ENCODE peak calls at places on chromosomes 12 and 14, in nine cellular contexts. Y, B, P, Q, U, J, E, V and Z are unnamed samples.

GRCh38 chr12:46367351-46368029 is 5.1 kb downstream of the SLC38A2 start:
- DNase-seq in Y (no peak), B (no peak), P (no peak), Q (no peak), U (peak), J (no peak), E (peak), V (no peak), Z (no peak)

GRCh38 chr12:45879363-45879895 is 110.9 kb downstream of the SCAF11 start:
- DNase-seq in Y (no peak), B (no peak), P (no peak), Q (no peak), U (no peak), J (no peak), E (no peak), V (no peak), Z (no peak)

GRCh38 chr12:21637985-21638891 is 19.4 kb downstream of the LDHB start:
- DNase-seq in Y (no peak), B (peak), P (no peak), Q (no peak), U (peak), J (no peak), E (no peak), V (no peak), Z (no peak)

GRCh38 chr12:53514626-53515290 is 7.5 kb upstream of the NPFF start:
- DNase-seq in Y (no peak), B (no peak), P (no peak), Q (no peak), U (no peak), J (no peak), E (no peak), V (no peak), Z (no peak)

GRCh38 chr12:80187660-80188090 is 88.3 kb downstream of the OTOGL start:
- DNase-seq in Y (no peak), B (peak), P (no peak), Q (no peak), U (peak), J (no peak), E (peak), V (no peak), Z (peak)

GRCh38 chr14:91890291-91890749 is 23.0 kb upstream of the TC2N start:
- DNase-seq in Y (no peak), B (peak), P (no peak), Q (no peak), U (no peak), J (peak), E (no peak), V (no peak), Z (no peak)

GRCh38 chr12:126337556-126337955 is 1272.3 kb downstream of the AACS start:
- DNase-seq in Y (no peak), B (peak), P (no peak), Q (no peak), U (peak), J (no peak), E (no peak), V (peak), Z (no peak)

GRCh38 chr12:13942826-13943225 is 38.6 kb downstream of the GRIN2B start:
- DNase-seq in Y (no peak), B (no peak), P (no peak), Q (no peak), U (no peak), J (no peak), E (no peak), V (no peak), Z (no peak)

GRCh38 chr12:22518067-22518719 is 26.1 kb downstream of the C2CD5 start:
- DNase-seq in Y (no peak), B (peak), P (no peak), Q (no peak), U (peak), J (no peak), E (peak), V (no peak), Z (no peak)

GRCh38 chr14:50333010-50333409 is 20.9 kb downstream of the DMAC2L start:
- DNase-seq in Y (no peak), B (peak), P (no peak), Q (no peak), U (peak), J (peak), E (peak), V (no peak), Z (peak)

GRCh38 chr12:39451977-39452376 is 9.1 kb upstream of the KIF21A start:
- DNase-seq in Y (no peak), B (no peak), P (no peak), Q (no peak), U (no peak), J (no peak), E (peak), V (no peak), Z (no peak)

GRCh38 chr12:19048943-19049342 is 80.6 kb upstream of the PLEKHA5 start:
- DNase-seq in Y (no peak), B (peak), P (no peak), Q (no peak), U (no peak), J (no peak), E (peak), V (no peak), Z (no peak)

GRCh38 chr12:108856428-108857157 is 790 bp downstream of the SSH1 start:
- DNase-seq in Y (peak), B (peak), P (peak), Q (peak), U (peak), J (peak), E (peak), V (no peak), Z (peak)

GRCh38 chr12:43965899-43966298 is 130.0 kb downstream of the TMEM117 start:
- DNase-seq in Y (no peak), B (no peak), P (no peak), Q (no peak), U (no peak), J (no peak), E (no peak), V (no peak), Z (no peak)

GRCh38 chr14:100526632-100527031 is 60.6 kb downstream of the BEGAIN start:
- DNase-seq in Y (peak), B (no peak), P (no peak), Q (peak), U (no peak), J (peak), E (no peak), V (no peak), Z (no peak)

GRCh38 chr14:96207686-96208085 is 3.0 kb downstream of the BDKRB2 start:
- DNase-seq in Y (no peak), B (no peak), P (no peak), Q (no peak), U (no peak), J (no peak), E (peak), V (no peak), Z (no peak)

GRCh38 chr14:96205059-96205993 is 687 bp downstream of the BDKRB2 start:
- DNase-seq in Y (no peak), B (no peak), P (no peak), Q (no peak), U (no peak), J (no peak), E (peak), V (no peak), Z (no peak)

GRCh38 chr14:96204151-96205058 is at the start of gene BDKRB2:
- DNase-seq in Y (peak), B (peak), P (peak), Q (peak), U (peak), J (peak), E (peak), V (peak), Z (peak)

GRCh38 chr14:96205994-96206392 is 1.4 kb downstream of the BDKRB2 start:
- DNase-seq in Y (no peak), B (no peak), P (no peak), Q (no peak), U (no peak), J (no peak), E (no peak), V (no peak), Z (no peak)

DNA sequence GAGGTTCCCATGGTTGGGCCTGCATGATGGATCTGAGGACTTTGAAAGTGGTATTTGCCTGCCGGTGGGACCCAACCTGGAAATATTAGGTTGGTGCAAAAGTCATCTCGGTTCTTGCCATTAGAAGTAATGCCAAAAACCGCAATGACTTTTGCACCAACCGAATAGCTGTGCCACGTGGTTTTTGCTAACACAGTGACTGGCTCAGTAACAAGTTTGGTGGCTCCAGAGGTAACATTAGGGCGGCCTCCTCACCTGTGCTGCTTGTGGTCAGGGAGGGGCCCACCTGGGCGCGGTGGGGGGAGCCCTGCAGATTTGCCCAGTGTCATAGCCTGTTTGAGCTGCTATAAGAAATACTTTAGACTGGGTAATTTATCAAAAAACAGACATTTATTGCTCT is 1.8 kb downstream of the BDKRB2 start:
- DNase-seq in Y (no peak), B (no peak), P (no peak), Q (no peak), U (no peak), J (no peak), E (no peak), V (no peak), Z (no peak)
- H3K4me3 ChIP-seq in Y (no peak), B (no peak), P (no peak), Q (no peak), U (no peak), J (no peak), E (no peak), V (peak), Z (peak)

DNA sequence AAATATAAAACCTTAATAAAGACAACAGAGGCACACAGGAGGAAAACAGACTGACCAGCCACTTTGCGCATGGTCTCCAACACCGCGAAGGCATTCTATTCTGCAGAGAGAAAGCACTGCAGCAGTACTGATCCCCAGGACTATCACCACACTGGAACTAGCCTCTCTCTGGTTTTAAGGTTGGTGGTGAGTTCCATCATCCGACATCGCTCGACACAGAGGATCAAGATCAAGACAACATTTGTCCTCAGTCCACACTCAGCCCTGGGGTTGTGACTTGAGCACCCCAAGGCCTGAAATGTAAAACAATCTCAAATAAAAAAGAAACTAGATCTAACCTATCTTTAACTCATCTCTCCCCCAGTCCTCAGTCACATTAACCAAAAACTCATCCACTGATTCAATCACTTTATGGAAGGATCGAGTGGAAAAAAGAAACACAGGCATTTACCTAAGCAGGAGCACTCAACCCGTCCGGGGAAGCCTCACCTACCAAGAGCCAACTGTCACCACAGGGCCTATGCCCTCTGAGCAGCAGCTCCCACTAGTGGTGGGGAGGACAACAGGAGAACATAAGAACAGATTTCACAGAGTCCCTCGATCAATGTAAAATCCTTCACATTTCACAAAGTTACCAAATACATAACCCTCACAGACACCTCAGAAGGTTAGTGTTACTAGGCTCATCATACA is 17.7 kb downstream of the STXBP6 start:
- DNase-seq in Y (no peak), B (no peak), P (no peak), Q (no peak), U (no peak), J (no peak), E (no peak), V (no peak), Z (no peak)
- TF ChIP-seq CTCF in Y (no peak), B (no peak), P (no peak), Q (no peak), U (peak), J (no peak), E (no peak), V (no peak), Z (peak)

DNA sequence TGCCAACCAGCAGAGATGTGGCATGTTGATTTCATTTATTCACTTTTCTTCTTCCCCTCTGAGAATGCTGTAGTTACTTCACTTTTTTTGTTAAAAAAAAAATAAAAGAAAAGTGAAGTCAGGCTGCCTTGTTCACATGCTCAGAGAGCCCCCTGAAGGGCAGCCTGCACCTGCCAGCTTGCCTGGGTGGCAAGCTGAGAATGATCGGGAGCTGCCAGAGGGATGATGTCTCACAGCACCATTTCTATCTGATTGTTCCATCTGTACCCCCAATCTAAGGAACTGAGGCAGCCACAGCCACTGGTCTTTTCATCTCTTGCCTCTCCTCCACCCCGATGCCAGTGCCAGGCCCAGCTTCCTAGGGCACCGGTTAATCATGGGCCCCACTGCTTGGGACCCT is 118.2 kb downstream of the TSPAN9 start:
- DNase-seq in Y (no peak), B (no peak), P (no peak), Q (no peak), U (no peak), J (no peak), E (no peak), V (no peak), Z (no peak)
- H3K4me3 ChIP-seq in Y (no peak), B (no peak), P (no peak), Q (no peak), U (no peak), J (no peak), E (no peak), V (no peak), Z (no peak)

DNA sequence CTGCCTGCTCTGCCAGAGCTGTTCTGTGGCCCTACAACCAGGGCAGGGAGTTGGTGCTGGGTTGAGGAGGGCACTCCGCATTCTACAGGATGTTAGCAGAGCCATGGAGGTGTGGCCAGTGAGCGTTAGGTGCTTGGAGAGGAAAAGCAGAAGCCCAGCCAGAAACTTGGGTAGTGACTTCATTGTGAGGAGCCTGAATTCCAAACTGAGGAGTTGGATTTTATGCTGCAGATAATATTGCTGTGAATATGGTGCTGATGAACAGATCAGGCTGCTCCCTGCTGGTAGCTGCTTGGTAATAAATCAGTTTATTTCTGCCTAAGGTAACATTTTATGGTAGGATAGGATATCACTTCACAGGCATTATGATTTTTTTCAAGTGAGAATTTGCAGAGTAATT is 7.1 kb upstream of the CCDC175 start:
- DNase-seq in Y (no peak), B (peak), P (no peak), Q (no peak), U (peak), J (no peak), E (peak), V (no peak), Z (peak)
- TF ChIP-seq CTCF in Y (no peak), B (peak), P (no peak), Q (no peak), U (peak), J (no peak), E (no peak), V (peak), Z (no peak)

GRCh38 chr12:67798763-67799162 is 150.2 kb downstream of the DYRK2 start:
- DNase-seq in Y (no peak), B (no peak), P (no peak), Q (no peak), U (peak), J (no peak), E (no peak), V (no peak), Z (no peak)

GRCh38 chr12:67795235-67795634 is 146.7 kb downstream of the DYRK2 start:
- DNase-seq in Y (no peak), B (no peak), P (no peak), Q (no peak), U (peak), J (no peak), E (no peak), V (no peak), Z (no peak)

GRCh38 chr12:67797316-67797741 is 148.8 kb downstream of the DYRK2 start:
- DNase-seq in Y (no peak), B (peak), P (peak), Q (no peak), U (peak), J (no peak), E (no peak), V (no peak), Z (no peak)

GRCh38 chr12:67794151-67794550 is 145.6 kb downstream of the DYRK2 start:
- DNase-seq in Y (no peak), B (peak), P (no peak), Q (no peak), U (peak), J (no peak), E (no peak), V (no peak), Z (peak)

DNA sequence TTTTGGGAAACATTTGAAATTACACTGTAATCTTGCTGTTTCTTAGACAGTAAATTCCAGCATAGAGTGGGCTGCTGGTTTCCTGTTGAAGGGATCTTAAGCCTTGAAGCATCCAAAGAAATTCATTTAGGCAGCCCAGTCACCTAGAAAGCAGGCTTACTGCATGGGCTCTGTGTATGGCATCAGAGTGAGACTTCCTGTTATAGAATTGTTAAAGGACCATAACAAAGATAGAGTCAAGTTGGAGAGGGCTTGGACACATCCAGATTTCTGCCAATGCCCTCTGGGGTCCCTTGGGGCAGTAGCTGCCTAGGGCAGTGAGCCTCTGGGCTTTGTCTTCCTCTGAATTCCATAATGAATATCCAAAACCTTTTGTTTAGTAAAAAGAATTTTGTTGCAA is 149.2 kb downstream of the DYRK2 start:
- DNase-seq in Y (no peak), B (no peak), P (no peak), Q (no peak), U (no peak), J (no peak), E (no peak), V (no peak), Z (no peak)
- H3K4me3 ChIP-seq in Y (no peak), B (no peak), P (peak), Q (no peak), U (no peak), J (no peak), E (no peak), V (no peak), Z (no peak)

DNA sequence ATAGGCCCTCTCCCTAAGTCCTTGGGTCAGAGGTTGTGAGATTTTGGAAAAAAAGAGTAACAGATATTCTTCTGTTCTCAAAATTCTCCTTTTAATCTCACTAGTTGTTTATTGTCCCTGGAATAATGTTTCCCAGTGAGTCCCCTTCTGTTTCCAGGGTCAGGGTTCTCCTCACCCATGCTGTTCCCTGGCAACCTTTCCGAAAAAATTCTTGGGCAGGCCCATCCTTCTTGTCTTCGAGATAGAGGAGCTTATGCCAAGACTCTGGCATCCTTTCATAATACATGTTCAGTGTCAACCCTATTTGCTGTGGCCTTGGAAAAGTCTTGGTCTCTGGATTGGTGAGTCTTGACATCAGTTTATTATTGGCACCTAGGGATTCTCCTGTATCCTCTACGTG is 212.4 kb upstream of the FAR2 start:
- DNase-seq in Y (no peak), B (no peak), P (no peak), Q (no peak), U (no peak), J (no peak), E (no peak), V (no peak), Z (no peak)
- TF ChIP-seq CTCF in Y (no peak), B (no peak), P (no peak), Q (no peak), U (no peak), J (no peak), E (no peak), V (no peak), Z (no peak)

GRCh38 chr14:60651936-60652673 is 2.8 kb upstream of the SIX1 start:
- DNase-seq in Y (no peak), B (no peak), P (peak), Q (no peak), U (no peak), J (no peak), E (no peak), V (no peak), Z (peak)

GRCh38 chr14:60650382-60650961 is 1.2 kb upstream of the SIX1 start:
- DNase-seq in Y (no peak), B (no peak), P (peak), Q (no peak), U (no peak), J (no peak), E (peak), V (no peak), Z (no peak)

GRCh38 chr14:60652674-60653387 is 3.6 kb upstream of the SIX1 start:
- DNase-seq in Y (no peak), B (no peak), P (no peak), Q (no peak), U (no peak), J (no peak), E (no peak), V (no peak), Z (no peak)

GRCh38 chr14:60649815-60650381 is 621 bp upstream of the SIX1 start:
- DNase-seq in Y (no peak), B (no peak), P (peak), Q (no peak), U (no peak), J (no peak), E (peak), V (no peak), Z (peak)

DNA sequence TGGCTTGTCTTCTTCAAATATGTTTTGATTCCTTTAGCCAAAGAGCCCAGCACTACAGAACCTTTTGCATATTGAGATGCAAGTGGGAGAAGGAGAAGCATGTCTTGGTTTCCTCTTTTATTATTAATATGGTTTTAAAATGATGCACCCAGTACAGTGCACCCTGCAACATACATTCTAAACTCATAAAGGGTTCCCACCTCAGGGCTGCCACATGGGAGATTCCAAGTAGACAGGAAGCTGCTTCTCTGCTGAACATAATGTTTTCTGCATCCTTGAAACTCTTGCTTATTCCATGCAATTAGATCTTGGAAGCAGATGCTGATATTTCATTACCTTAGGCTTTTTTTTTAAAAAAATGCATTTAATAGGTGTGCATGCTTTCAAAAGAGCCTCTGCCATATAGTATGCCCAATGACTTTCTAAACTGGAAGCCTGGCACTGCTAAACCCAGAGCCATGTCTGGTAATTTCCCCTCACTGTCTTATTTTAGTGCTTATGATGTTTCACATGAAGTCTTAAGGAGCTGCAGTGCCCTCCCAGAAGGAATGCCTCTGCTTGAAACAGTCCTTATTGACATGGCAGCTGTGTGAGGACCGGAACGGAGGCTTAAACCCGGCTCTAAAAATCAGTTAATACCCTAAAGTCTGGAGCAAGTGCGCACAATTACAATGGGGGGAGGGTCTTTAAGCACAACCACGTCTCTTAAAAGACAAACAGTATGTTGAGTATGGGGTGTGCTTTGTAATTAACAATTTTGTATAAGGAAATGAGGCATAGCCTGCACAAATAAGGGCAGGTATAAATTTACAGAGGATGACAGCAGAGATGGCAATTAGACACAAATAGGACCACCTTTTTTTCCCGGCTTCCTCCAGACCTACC is 2.0 kb upstream of the SIX1 start:
- DNase-seq in Y (no peak), B (no peak), P (no peak), Q (no peak), U (no peak), J (no peak), E (no peak), V (no peak), Z (no peak)
- H3K4me3 ChIP-seq in Y (no peak), B (no peak), P (peak), Q (no peak), U (no peak), J (no peak), E (no peak), V (no peak), Z (no peak)